ENCODE peak calls at places on chromosome 21, in eight cellular contexts. Z, N, G, B, Q, J, V and C are unnamed samples.

GRCh38 chr21:42221581-42222345 is 2.8 kb downstream of the ABCG1 start:
- DNase-seq in Z (no peak), N (no peak), G (no peak), B (no peak), Q (no peak), J (peak), V (no peak), C (no peak)

GRCh38 chr21:33418686-33419085 is 15.5 kb downstream of the IFNGR2 start:
- DNase-seq in Z (no peak), N (no peak), G (no peak), B (no peak), Q (no peak), J (no peak), V (no peak), C (no peak)

GRCh38 chr21:22120616-22121266 is 1122.5 kb downstream of the NCAM2 start:
- DNase-seq in Z (no peak), N (no peak), G (no peak), B (no peak), Q (no peak), J (peak), V (no peak), C (peak)

GRCh38 chr21:37915941-37916794 is at the start of gene KCNJ6:
- DNase-seq in Z (peak), N (no peak), G (no peak), B (peak), Q (peak), J (peak), V (no peak), C (peak)

GRCh38 chr21:44548922-44549321 is 2.4 kb downstream of the KRTAP10-2 start:
- DNase-seq in Z (no peak), N (no peak), G (no peak), B (no peak), Q (no peak), J (no peak), V (no peak), C (no peak)

GRCh38 chr21:44998086-44998620 is 58.3 kb downstream of the SLX9 start:
- DNase-seq in Z (no peak), N (no peak), G (no peak), B (no peak), Q (no peak), J (no peak), V (no peak), C (no peak)

GRCh38 chr21:33578959-33579542 is 9.4 kb downstream of the DONSON start:
- DNase-seq in Z (no peak), N (no peak), G (no peak), B (no peak), Q (peak), J (no peak), V (no peak), C (peak)

GRCh38 chr21:21286170-21286798 is 288.1 kb downstream of the NCAM2 start:
- DNase-seq in Z (no peak), N (no peak), G (no peak), B (no peak), Q (no peak), J (no peak), V (no peak), C (no peak)